ENCODE peak calls at places on chromosome 17, in ten cellular contexts. One of them, this sample, is unnamed.

GRCh38 chr17:8954339-8954738 is 11.2 kb downstream of the PIK3R5 start:
- DNase-seq in kidney: no peak
- DNase-seq in osteoblast: no peak
- DNase-seq in uterus: no peak
- DNase-seq in HCT116: no peak
- DNase-seq in OCI-LY7: peak
- DNase-seq in MM.1S: no peak
- DNase-seq in left lung: peak
- DNase-seq in stomach: peak
- DNase-seq in tibial nerve: peak
- DNase-seq in this sample: peak

GRCh38 chr17:75701288-75701687 is 20.0 kb upstream of the ITGB4 start:
- DNase-seq in left lung: no peak
- DNase-seq in kidney: peak
- DNase-seq in HCT116: no peak
- DNase-seq in MM.1S: no peak
- DNase-seq in tibial nerve: no peak
- DNase-seq in OCI-LY7: no peak
- DNase-seq in stomach: no peak
- DNase-seq in osteoblast: no peak
- DNase-seq in uterus: no peak
- DNase-seq in this sample: no peak

GRCh38 chr17:55601874-55602364 is 90.7 kb upstream of the SMIM36 start:
- DNase-seq in OCI-LY7: peak
- DNase-seq in osteoblast: peak
- DNase-seq in uterus: no peak
- DNase-seq in HCT116: peak
- DNase-seq in MM.1S: peak
- DNase-seq in stomach: no peak
- DNase-seq in left lung: no peak
- DNase-seq in kidney: no peak
- DNase-seq in tibial nerve: no peak
- DNase-seq in this sample: no peak

GRCh38 chr17:32943647-32944191 is 15.8 kb downstream of the TMEM98 start:
- DNase-seq in HCT116: no peak
- DNase-seq in kidney: no peak
- DNase-seq in left lung: no peak
- DNase-seq in tibial nerve: peak
- DNase-seq in stomach: no peak
- DNase-seq in osteoblast: no peak
- DNase-seq in uterus: peak
- DNase-seq in MM.1S: no peak
- DNase-seq in OCI-LY7: no peak
- DNase-seq in this sample: no peak

GRCh38 chr17:68993112-68993511 is 37.9 kb upstream of the ABCA8 start:
- DNase-seq in uterus: no peak
- DNase-seq in HCT116: no peak
- DNase-seq in MM.1S: no peak
- DNase-seq in OCI-LY7: no peak
- DNase-seq in kidney: no peak
- DNase-seq in tibial nerve: no peak
- DNase-seq in left lung: no peak
- DNase-seq in stomach: no peak
- DNase-seq in osteoblast: peak
- DNase-seq in this sample: no peak

GRCh38 chr17:1577186-1577585 is 14.6 kb upstream of the PITPNA start:
- DNase-seq in MM.1S: no peak
- DNase-seq in left lung: peak
- DNase-seq in tibial nerve: peak
- DNase-seq in HCT116: no peak
- DNase-seq in stomach: peak
- DNase-seq in uterus: peak
- DNase-seq in osteoblast: peak
- DNase-seq in kidney: peak
- DNase-seq in OCI-LY7: no peak
- DNase-seq in this sample: no peak

GRCh38 chr17:80815151-80815561 is 176.5 kb upstream of the CHMP6 start:
- DNase-seq in osteoblast: no peak
- DNase-seq in left lung: peak
- DNase-seq in HCT116: no peak
- DNase-seq in OCI-LY7: no peak
- DNase-seq in stomach: no peak
- DNase-seq in MM.1S: no peak
- DNase-seq in tibial nerve: no peak
- DNase-seq in kidney: peak
- DNase-seq in uterus: no peak
- DNase-seq in this sample: no peak

GRCh38 chr17:60941028-60941427 is 263.4 kb downstream of the BCAS3 start:
- DNase-seq in kidney: no peak
- DNase-seq in OCI-LY7: no peak
- DNase-seq in osteoblast: peak
- DNase-seq in tibial nerve: peak
- DNase-seq in MM.1S: no peak
- DNase-seq in HCT116: no peak
- DNase-seq in uterus: peak
- DNase-seq in left lung: peak
- DNase-seq in stomach: peak
- DNase-seq in this sample: no peak

GRCh38 chr17:42049834-42050359 is 504 bp downstream of the C17orf113 start:
- DNase-seq in kidney: no peak
- DNase-seq in left lung: no peak
- DNase-seq in OCI-LY7: no peak
- DNase-seq in HCT116: no peak
- DNase-seq in stomach: no peak
- DNase-seq in uterus: no peak
- DNase-seq in MM.1S: no peak
- DNase-seq in osteoblast: peak
- DNase-seq in tibial nerve: no peak
- DNase-seq in this sample: no peak

GRCh38 chr17:69012895-69013805 is 47.6 kb downstream of the ABCA9 start:
- DNase-seq in left lung: no peak
- DNase-seq in MM.1S: no peak
- DNase-seq in HCT116: no peak
- DNase-seq in kidney: no peak
- DNase-seq in osteoblast: peak
- DNase-seq in OCI-LY7: no peak
- DNase-seq in stomach: no peak
- DNase-seq in tibial nerve: no peak
- DNase-seq in uterus: no peak
- DNase-seq in this sample: no peak

GRCh38 chr17:51419476-51419875 is 159.1 kb downstream of the UTP18 start:
- DNase-seq in stomach: peak
- DNase-seq in tibial nerve: no peak
- DNase-seq in OCI-LY7: no peak
- DNase-seq in HCT116: no peak
- DNase-seq in MM.1S: no peak
- DNase-seq in uterus: no peak
- DNase-seq in osteoblast: no peak
- DNase-seq in left lung: no peak
- DNase-seq in kidney: no peak
- DNase-seq in this sample: no peak

GRCh38 chr17:75909812-75910274 is 5.2 kb upstream of the MRPL38 start:
- DNase-seq in kidney: peak
- DNase-seq in stomach: no peak
- DNase-seq in HCT116: no peak
- DNase-seq in osteoblast: no peak
- DNase-seq in tibial nerve: no peak
- DNase-seq in MM.1S: no peak
- DNase-seq in left lung: no peak
- DNase-seq in uterus: peak
- DNase-seq in OCI-LY7: no peak
- DNase-seq in this sample: no peak

GRCh38 chr17:78341559-78342437 is 18.1 kb downstream of the SOCS3 start:
- DNase-seq in HCT116: no peak
- DNase-seq in tibial nerve: no peak
- DNase-seq in MM.1S: no peak
- DNase-seq in left lung: peak
- DNase-seq in OCI-LY7: no peak
- DNase-seq in uterus: peak
- DNase-seq in osteoblast: peak
- DNase-seq in stomach: peak
- DNase-seq in kidney: peak
- DNase-seq in this sample: no peak

GRCh38 chr17:41287050-41287449 is 11.6 kb downstream of the KRTAP9-7 start:
- DNase-seq in stomach: no peak
- DNase-seq in tibial nerve: no peak
- DNase-seq in osteoblast: no peak
- DNase-seq in OCI-LY7: no peak
- DNase-seq in MM.1S: no peak
- DNase-seq in left lung: no peak
- DNase-seq in HCT116: no peak
- DNase-seq in uterus: no peak
- DNase-seq in kidney: no peak
- DNase-seq in this sample: no peak

DNA sequence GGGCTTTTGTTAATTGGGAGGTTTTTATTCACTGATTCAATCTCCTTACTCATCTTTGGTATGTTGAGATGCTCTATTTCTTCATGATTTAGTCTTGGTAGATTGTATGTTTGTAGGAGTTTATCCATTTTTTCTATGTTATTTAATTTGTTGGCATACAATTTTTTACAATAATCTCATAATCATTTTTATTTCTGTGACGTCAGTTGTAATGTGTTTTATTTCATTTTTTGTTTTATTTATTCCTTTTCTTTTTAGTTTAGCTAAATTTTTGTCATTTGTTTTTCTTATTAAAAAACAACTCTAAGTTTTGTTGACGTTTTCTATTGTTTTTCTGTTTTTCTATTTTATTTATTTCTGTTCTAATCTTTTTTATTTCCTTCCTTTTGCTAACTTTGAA is 389.8 kb downstream of the HS3ST3B1 start:
- DNase-seq in kidney: no peak
- DNase-seq in uterus: no peak
- DNase-seq in left lung: no peak
- DNase-seq in OCI-LY7: no peak
- DNase-seq in tibial nerve: no peak
- DNase-seq in osteoblast: no peak
- DNase-seq in HCT116: no peak
- DNase-seq in MM.1S: no peak
- DNase-seq in stomach: no peak
- DNase-seq in this sample: no peak
- TF ChIP-seq CTCF in kidney: no peak
- TF ChIP-seq CTCF in uterus: no peak
- TF ChIP-seq CTCF in left lung: no peak
- TF ChIP-seq CTCF in OCI-LY7: no peak
- TF ChIP-seq CTCF in tibial nerve: no peak
- TF ChIP-seq CTCF in osteoblast: no peak
- TF ChIP-seq CTCF in HCT116: no peak
- TF ChIP-seq CTCF in MM.1S: no peak
- TF ChIP-seq CTCF in stomach: no peak
- TF ChIP-seq CTCF in this sample: no peak

DNA sequence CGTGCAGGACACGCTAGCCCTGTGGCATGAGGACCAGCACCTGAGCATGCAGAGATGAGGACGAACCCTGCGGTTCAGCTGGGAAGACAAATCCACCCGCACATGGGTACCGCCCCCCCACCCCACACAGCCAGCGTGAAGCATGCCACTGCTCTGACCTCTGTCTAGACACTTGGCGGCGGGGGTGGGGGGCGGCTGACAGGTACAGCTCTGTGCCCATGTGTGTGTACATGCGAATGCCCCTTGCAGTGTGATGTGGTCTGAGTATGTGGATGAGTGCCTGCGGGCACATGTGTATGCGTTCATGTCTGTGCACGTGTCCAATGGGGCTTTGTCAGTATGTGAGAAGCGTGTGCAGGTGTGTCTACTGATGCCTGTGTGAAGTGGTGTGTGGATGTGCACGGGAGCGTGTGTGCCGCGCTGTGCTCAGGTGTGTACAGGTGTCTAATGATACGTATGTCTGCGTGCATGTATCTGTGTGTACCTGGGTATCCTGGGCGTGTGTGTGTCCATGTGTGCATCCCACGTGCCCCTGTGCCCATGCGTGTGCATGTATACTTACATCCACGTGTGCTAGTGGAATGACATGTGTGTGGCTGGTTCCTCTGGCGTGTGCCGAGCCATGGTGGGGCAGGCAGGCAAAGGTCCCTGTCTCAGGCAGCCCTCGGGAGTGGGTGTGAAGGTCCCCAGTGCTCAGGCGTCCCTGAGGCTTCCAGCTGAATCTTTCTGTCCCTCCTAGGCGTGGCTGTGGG is 650 bp upstream of the RAP1GAP2 start:
- DNase-seq in MM.1S: no peak
- DNase-seq in osteoblast: peak
- DNase-seq in HCT116: no peak
- DNase-seq in stomach: no peak
- DNase-seq in tibial nerve: no peak
- DNase-seq in left lung: no peak
- DNase-seq in kidney: no peak
- DNase-seq in uterus: no peak
- DNase-seq in OCI-LY7: no peak
- DNase-seq in this sample: no peak
- H3K4me3 ChIP-seq in MM.1S: peak
- H3K4me3 ChIP-seq in osteoblast: no peak
- H3K4me3 ChIP-seq in HCT116: no peak
- H3K4me3 ChIP-seq in stomach: peak
- H3K4me3 ChIP-seq in tibial nerve: peak
- H3K4me3 ChIP-seq in left lung: peak
- H3K4me3 ChIP-seq in kidney: no peak
- H3K4me3 ChIP-seq in uterus: no peak
- H3K4me3 ChIP-seq in OCI-LY7: no peak
- H3K4me3 ChIP-seq in this sample: peak

DNA sequence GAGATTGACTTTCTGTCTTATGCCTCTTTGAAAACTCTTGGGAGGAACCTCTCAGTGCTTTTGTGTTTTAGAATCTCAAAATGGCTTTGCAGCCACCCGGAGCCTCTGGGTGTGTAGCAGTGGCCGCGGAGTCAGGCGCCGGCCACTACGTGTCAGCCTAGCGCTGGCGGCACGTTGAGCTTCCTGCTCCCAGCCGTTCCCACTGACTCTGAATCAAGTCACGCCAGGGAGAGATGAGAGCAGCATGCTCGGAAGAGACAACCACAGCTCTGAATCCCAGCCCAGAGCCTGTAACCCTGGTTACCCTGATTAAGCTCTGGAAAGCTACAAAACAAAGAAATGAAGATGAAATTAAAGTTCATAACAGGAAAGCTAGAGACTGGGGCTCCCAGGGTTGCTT is 97.4 kb upstream of the CACNG5 start:
- DNase-seq in stomach: no peak
- DNase-seq in MM.1S: no peak
- DNase-seq in left lung: peak
- DNase-seq in osteoblast: no peak
- DNase-seq in uterus: peak
- DNase-seq in OCI-LY7: no peak
- DNase-seq in tibial nerve: no peak
- DNase-seq in HCT116: no peak
- DNase-seq in kidney: peak
- DNase-seq in this sample: no peak
- TF ChIP-seq CTCF in stomach: no peak
- TF ChIP-seq CTCF in MM.1S: no peak
- TF ChIP-seq CTCF in left lung: peak
- TF ChIP-seq CTCF in osteoblast: peak
- TF ChIP-seq CTCF in uterus: no peak
- TF ChIP-seq CTCF in OCI-LY7: no peak
- TF ChIP-seq CTCF in tibial nerve: no peak
- TF ChIP-seq CTCF in HCT116: no peak
- TF ChIP-seq CTCF in kidney: peak
- TF ChIP-seq CTCF in this sample: no peak

DNA sequence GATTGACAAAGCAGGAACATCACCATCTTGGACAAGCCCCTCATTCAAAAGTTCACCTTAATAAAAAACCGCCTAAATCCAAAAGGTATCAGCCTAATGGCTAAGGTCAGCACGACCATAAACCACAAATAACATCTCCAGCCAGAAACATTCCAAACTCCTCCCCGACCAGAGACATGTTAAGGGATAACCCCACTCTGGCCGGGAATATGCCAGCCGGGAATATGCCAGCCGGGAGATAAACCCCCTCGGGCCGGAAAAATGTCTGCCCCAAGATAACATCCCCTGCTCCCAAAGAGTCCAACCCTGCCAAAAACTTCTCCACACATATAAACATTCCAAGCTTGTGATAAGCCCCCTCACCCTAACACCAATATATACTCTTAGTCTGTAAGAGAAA is 1.4 kb downstream of the DHX33 start:
- DNase-seq in OCI-LY7: no peak
- DNase-seq in HCT116: no peak
- DNase-seq in left lung: no peak
- DNase-seq in osteoblast: no peak
- DNase-seq in uterus: no peak
- DNase-seq in kidney: no peak
- DNase-seq in stomach: no peak
- DNase-seq in MM.1S: no peak
- DNase-seq in tibial nerve: no peak
- DNase-seq in this sample: no peak
- H3K4me3 ChIP-seq in OCI-LY7: peak
- H3K4me3 ChIP-seq in HCT116: peak
- H3K4me3 ChIP-seq in left lung: peak
- H3K4me3 ChIP-seq in osteoblast: peak
- H3K4me3 ChIP-seq in uterus: peak
- H3K4me3 ChIP-seq in kidney: no peak
- H3K4me3 ChIP-seq in stomach: peak
- H3K4me3 ChIP-seq in MM.1S: peak
- H3K4me3 ChIP-seq in tibial nerve: peak
- H3K4me3 ChIP-seq in this sample: peak

This sample was measured in GM06990.